ENCODE peak calls at places on chromosomes 3 and 15, in five cellular contexts. T, S, O, V and I are unnamed samples.
A peak's percentile ranks its signal among the peaks of the same experiment; 100 is the strongest.

GRCh38 chr15:56342653-56343052 is 22.6 kb upstream of the TEX9 start:
- DNase-seq in T (no peak), O (no peak), V (no peak), S (no peak), I (no peak)

GRCh38 chr15:33293619-33294309 is 17.0 kb upstream of the RYR3 start:
- DNase-seq in T (no peak), S (no peak), O (no peak), V (no peak), I (no peak)

GRCh38 chr3:127134466-127134865 is 58.5 kb upstream of the PRR23E start:
- DNase-seq in V (no peak), O (no peak), T (no peak), S (no peak), I (no peak)

GRCh38 chr3:65342084-65342683 is 654.4 kb upstream of the ADAMTS9 start:
- DNase-seq in V (peak; percentile 76), O (peak; percentile 69), T (peak; percentile 61), S (peak; percentile 42), I (no peak)

GRCh38 chr15:93829115-93829849 is 402.1 kb upstream of the MCTP2 start:
- DNase-seq in V (no peak), T (no peak), S (no peak), O (no peak), I (peak; percentile 34)

GRCh38 chr15:67884514-67885225 is 44.8 kb upstream of the RNU6-1 start:
- DNase-seq in T (peak; percentile 92), O (peak; percentile 95), V (peak; percentile 84), S (no peak), I (peak; percentile 84)

GRCh38 chr3:308597-309321 is 112.2 kb downstream of the CHL1 start:
- DNase-seq in T (no peak), V (peak; percentile 76), O (no peak), S (no peak), I (no peak)

GRCh38 chr3:58129041-58129440 is 81.7 kb downstream of the DNASE1L3 start:
- DNase-seq in T (no peak), V (no peak), O (no peak), S (no peak), I (no peak)

GRCh38 chr3:69740103-69741021 is 1.1 kb downstream of the MITF start:
- DNase-seq in O (peak; percentile 82), T (peak; percentile 59), S (no peak), V (no peak), I (peak; percentile 62)

GRCh38 chr3:28590851-28591250 is 242.2 kb upstream of the AZI2 start:
- DNase-seq in S (no peak), T (no peak), V (no peak), O (no peak), I (no peak)

GRCh38 chr15:76328106-76328696 is 8.4 kb upstream of the ISL2 start:
- DNase-seq in T (no peak), O (no peak), V (no peak), S (no peak), I (no peak)

GRCh38 chr15:89625716-89626115 is 29.6 kb downstream of the KIF7 start:
- DNase-seq in T (no peak), O (no peak), V (no peak), S (no peak), I (no peak)
- TF ChIP-seq POLR2A in T (no peak), O (no peak), V (no peak), S (no peak), I (no peak)

DNA sequence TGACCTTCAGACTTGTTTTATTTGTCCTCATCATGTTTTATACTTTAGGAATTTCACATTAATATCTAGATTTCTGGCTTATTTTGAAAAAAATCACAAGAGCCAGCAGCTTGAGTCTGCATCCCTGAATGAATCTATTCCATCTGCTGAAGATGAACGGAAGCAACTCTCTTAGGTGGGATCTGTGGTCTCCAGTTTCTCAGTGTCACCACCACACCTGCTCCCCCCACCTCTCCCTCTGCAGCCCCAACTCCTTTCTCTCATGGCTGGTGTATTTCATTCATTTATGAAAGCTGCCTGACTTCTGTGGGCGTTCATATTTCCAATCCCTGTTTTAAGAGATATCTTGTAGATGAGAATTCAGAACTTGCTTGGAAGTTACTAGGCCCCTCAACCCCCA is 102.1 kb upstream of the AGBL1 start:
- DNase-seq in O (no peak), S (no peak), T (no peak), V (no peak), I (no peak)
- H3K4me3 ChIP-seq in O (no peak overlapping the region), S (no peak overlapping the region), T (no peak overlapping the region), V (no peak overlapping the region), I (no peak overlapping the region)

GRCh38 chr3:158005391-158006100 is 100.7 kb downstream of the SHOX2 start:
- DNase-seq in O (no peak), V (no peak), T (no peak), S (no peak), I (no peak)
- TF ChIP-seq POLR2A in O (no peak), V (no peak), T (no peak), S (no peak), I (no peak)

GRCh38 chr3:114179575-114179974 is 723 bp upstream of the DRD3 start:
- DNase-seq in O (no peak), S (peak; percentile 15), V (no peak), T (no peak), I (no peak)

GRCh38 chr3:114175204-114175987 is 3.5 kb downstream of the DRD3 start:
- DNase-seq in T (no peak), O (no peak), S (no peak), V (no peak), I (no peak)

GRCh38 chr3:114176890-114177289 is 2.0 kb downstream of the DRD3 start:
- DNase-seq in S (no peak), O (no peak), T (no peak), V (no peak), I (no peak)

GRCh38 chr3:114176487-114176886 is 2.4 kb downstream of the DRD3 start:
- DNase-seq in V (no peak), T (no peak), O (no peak), S (no peak), I (no peak)

GRCh38 chr3:114178770-114179368 is at the start of gene DRD3:
- DNase-seq in V (no peak), S (no peak), O (peak; percentile 8), T (no peak), I (no peak)
- H3K4me3 ChIP-seq in V (no peak within 1 kb of the TSS), S (no peak within 1 kb of the TSS), O (no peak within 1 kb of the TSS), T (no peak within 1 kb of the TSS), I (no peak within 1 kb of the TSS)

GRCh38 chr15:25052191-25052999 is 97.6 kb downstream of the SNRPN start:
- DNase-seq in T (no peak), V (peak; percentile 38), O (peak; percentile 1), S (no peak), I (peak; percentile 11)
- TF ChIP-seq POLR2A in T (no peak), V (no peak), O (no peak), S (no peak), I (no peak)

GRCh38 chr3:14406336-14406735 is 3.9 kb downstream of the SLC6A6 start:
- DNase-seq in T (no peak), V (no peak), S (no peak), O (no peak), I (no peak)

GRCh38 chr3:14405886-14406238 is 3.5 kb downstream of the SLC6A6 start:
- DNase-seq in T (no peak), S (no peak), O (peak; percentile 60), V (no peak), I (no peak)

GRCh38 chr3:14405120-14405885 is 2.9 kb downstream of the SLC6A6 start:
- DNase-seq in V (no peak), O (no peak), T (no peak), S (no peak), I (peak; percentile 66)

GRCh38 chr3:14403636-14404395 is 1.4 kb downstream of the SLC6A6 start:
- DNase-seq in V (no peak), T (peak; percentile 31), S (no peak), O (peak; percentile 81), I (peak; percentile 83)

DNA sequence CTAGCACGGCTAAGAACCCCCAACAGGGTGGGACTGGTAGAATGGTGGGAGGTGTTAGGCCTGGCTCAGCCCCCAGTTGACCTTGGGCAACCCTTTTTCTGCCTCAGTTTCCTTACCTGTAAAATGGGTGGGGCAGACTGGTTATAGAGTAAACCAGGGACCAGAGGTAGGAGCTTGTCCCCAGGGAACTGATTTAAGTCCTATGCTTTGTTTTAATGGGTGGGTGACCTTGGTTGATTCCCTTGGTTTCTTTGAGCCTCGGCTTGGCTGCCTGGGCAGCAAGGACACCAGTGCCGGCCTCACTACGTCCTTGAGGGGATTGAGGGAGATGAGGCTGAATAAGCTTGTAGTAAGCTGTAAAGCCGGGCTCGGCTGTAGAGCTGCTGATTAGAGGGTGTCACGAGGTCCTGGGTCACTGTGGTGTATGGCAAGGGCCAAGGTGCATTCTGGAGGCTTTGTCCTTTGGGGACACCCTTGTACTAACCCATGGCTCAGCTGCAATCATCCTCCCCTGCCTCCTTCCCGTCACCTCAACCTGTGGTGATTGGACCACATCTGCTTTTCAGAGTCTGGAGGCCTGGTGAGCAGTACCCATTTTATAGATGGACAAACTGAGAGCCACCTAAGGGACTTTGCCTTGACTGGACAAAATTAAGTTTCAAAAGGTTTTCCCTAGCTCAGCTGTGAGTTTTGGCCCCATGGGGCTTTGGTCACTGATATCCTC is 2.2 kb downstream of the SLC6A6 start:
- DNase-seq in S (no peak), V (no peak), T (no peak), O (no peak), I (no peak)
- H3K4me3 ChIP-seq in S (peak overlapping the region; percentile 93), V (peak overlapping the region; percentile 89), T (peak overlapping the region; percentile 62), O (no peak overlapping the region), I (peak overlapping the region; percentile 97)

GRCh38 chr15:99433757-99434211 is 132.0 kb upstream of the MEF2A start:
- DNase-seq in S (no peak), V (peak; percentile 69), T (no peak), O (no peak), I (no peak)
- TF ChIP-seq POLR2A in S (no peak), V (no peak), T (no peak), O (no peak), I (no peak)